ENCODE peak calls at places on chromosome 6, in five cellular contexts. Y is tibial nerve, G is heart left ventricle, U is H1, D is uterus. W is an unnamed sample. For H3K36me3, the result is how much of the 10 kb centered on the place peaks cover.

GRCh38 chr6:88374556-88374955 is 208.4 kb upstream of the CNR1 start:
- DNase-seq in D (no peak), Y (no peak), U (no peak), G (no peak), W (no peak)

GRCh38 chr6:129364767-129365166 is 345.2 kb downstream of the ARHGAP18 start:
- DNase-seq in G (no peak), D (no peak), U (no peak), Y (no peak), W (no peak)

GRCh38 chr6:12280458-12280857 is 9.7 kb upstream of the EDN1 start:
- DNase-seq in G (no peak), Y (no peak), U (no peak), D (no peak), W (no peak)

GRCh38 chr6:73116330-73116729 is 109.0 kb downstream of the KHDC1L start:
- DNase-seq in Y (no peak), U (no peak), D (no peak), G (no peak), W (no peak)

GRCh38 chr6:148650941-148651540 is 95.8 kb upstream of the UST start:
- DNase-seq in D (no peak), Y (no peak), U (no peak), G (no peak), W (no peak)

GRCh38 chr6:23228439-23229024 is 659.2 kb downstream of the HDGFL1 start:
- DNase-seq in U (no peak), G (no peak), D (no peak), Y (no peak), W (no peak)

GRCh38 chr6:21738180-21739094 is 144.9 kb downstream of the SOX4 start:
- DNase-seq in Y (no peak), G (no peak), U (no peak), D (no peak), W (no peak)

GRCh38 chr6:113588646-113589045 is 268.5 kb upstream of the MARCKS start:
- DNase-seq in G (no peak), D (no peak), U (no peak), Y (no peak), W (no peak)

GRCh38 chr6:135360222-135360621 is 137.3 kb downstream of the AHI1 start:
- DNase-seq in D (no peak), U (no peak), G (no peak), Y (no peak), W (no peak)

GRCh38 chr6:35470663-35471120 is 2.5 kb downstream of the RPL10A start:
- DNase-seq in G (no peak), D (no peak), Y (no peak), U (no peak), W (no peak)

GRCh38 chr6:157667211-157668033 is 155.6 kb upstream of the SNX9 start:
- DNase-seq in G (no peak), D (peak), Y (no peak), U (peak), W (peak)

GRCh38 chr6:79231101-79231500 is 3.4 kb downstream of the HMGN3 start:
- DNase-seq in U (no peak), G (no peak), Y (no peak), D (no peak), W (no peak)

GRCh38 chr6:38722727-38723334 is 7.7 kb downstream of the DNAH8 start:
- DNase-seq in U (no peak), G (no peak), Y (no peak), D (no peak), W (no peak)

DNA sequence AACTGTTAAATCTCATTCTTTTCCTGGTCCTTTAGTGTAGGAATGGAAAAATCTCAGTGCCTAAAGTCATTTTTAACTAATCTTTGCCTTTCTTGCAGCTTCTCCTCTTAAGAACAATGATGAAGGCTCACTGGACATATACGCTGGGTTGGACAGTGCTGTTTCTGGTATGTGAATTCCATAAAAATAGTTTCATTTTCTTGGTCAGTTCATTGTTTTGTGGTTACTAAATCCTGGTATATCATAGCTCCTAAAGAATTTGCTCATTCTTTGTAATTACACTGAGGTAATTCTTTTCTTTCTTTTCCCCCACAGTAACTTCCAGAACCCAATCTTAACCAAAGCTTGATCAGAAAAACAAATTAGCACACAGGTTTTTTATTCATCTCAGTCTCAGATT is 23.4 kb downstream of the CASP8AP2 start:
- DNase-seq in U (no peak), D (no peak), G (no peak), Y (no peak), W (no peak)
- H3K36me3 ChIP-seq in U (under half), D (under half), G (half or more), Y (half or more), W (under half)

GRCh38 chr6:106080106-106081095 is 5.7 kb upstream of the PRDM1 start:
- DNase-seq in Y (no peak), G (no peak), U (no peak), D (no peak), W (no peak)
- TF ChIP-seq POLR2A in Y (no peak), G (no peak), U (no peak), D (no peak), W (no peak)

DNA sequence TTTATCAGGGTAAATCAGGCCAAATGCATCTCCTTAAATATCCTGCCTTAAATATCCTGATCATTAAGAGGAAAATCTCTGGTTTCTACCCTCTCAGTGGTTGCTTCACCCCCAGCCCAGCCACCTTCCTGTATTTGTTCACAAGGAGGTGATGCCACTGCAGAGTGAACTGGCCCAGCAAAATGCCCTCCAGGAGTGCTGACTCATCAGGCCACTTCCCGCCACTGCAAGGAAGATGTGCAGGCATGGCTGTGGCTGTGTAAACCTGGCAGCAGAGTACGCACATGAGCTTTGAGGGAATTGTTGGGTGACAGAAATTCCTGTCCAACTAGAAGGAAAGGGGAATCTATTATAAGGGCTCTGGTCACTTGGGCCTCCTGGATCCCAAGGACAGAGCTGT is 13.8 kb downstream of the NQO2 start:
- DNase-seq in U (no peak), G (peak), D (no peak), Y (no peak), W (peak)
- H3K36me3 ChIP-seq in U (half or more), G (half or more), D (under half), Y (half or more), W (half or more)

GRCh38 chr6:142377112-142377848 is 75.5 kb downstream of the ADGRG6 start:
- DNase-seq in Y (no peak), G (no peak), U (peak), D (no peak), W (no peak)
- TF ChIP-seq POLR2A in Y (no peak), G (no peak), U (no peak), D (no peak), W (no peak)

GRCh38 chr6:100628180-100628579 is 163.5 kb upstream of the SIM1 start:
- DNase-seq in Y (no peak), U (no peak), G (no peak), D (no peak), W (no peak)

GRCh38 chr6:100618349-100618671 is 153.6 kb upstream of the SIM1 start:
- DNase-seq in G (no peak), U (no peak), D (no peak), Y (no peak), W (no peak)

GRCh38 chr6:100617633-100618348 is 153.1 kb upstream of the SIM1 start:
- DNase-seq in G (no peak), U (no peak), D (no peak), Y (no peak), W (no peak)

GRCh38 chr6:100620085-100620484 is 155.4 kb upstream of the SIM1 start:
- DNase-seq in U (no peak), G (no peak), Y (no peak), D (no peak), W (no peak)

GRCh38 chr6:100622907-100623692 is 158.4 kb upstream of the SIM1 start:
- DNase-seq in G (no peak), D (no peak), U (no peak), Y (no peak), W (no peak)
- H3K36me3 ChIP-seq in G (half or more), D (under half), U (under half), Y (under half), W (under half)